ENCODE peak calls at places on chromosomes 11 and 22, in ten cellular contexts. W is NCI-H345; S is AG04450; I is left ventricle myocardium inferior; F is stimulated activated CD4-positive, alpha-beta T cell treated with anti-CD3 and anti-CD28 coated beads, Interleukin-12 subunit alpha, Interleukin-12 subunit beta, amount 100 ng/mL, for 4 hours; K is BJ; D is activated T-helper 2 cell treated with anti-CD3 and anti-CD28 coated beads, Interferon-gamma antibody, Interleukin-2, Interleukin-4, amounts not matched to agents 10 μg/mL and 5 μg/mL and 100 μg/mL, durations not matched to agents 14 hours and 24 hours and 36 hours; U is MCF 10A; G is ELR; L is GM20000. O is an unnamed sample.

GRCh38 chr11:115682101-115682500 is 177.9 kb upstream of the CADM1 start:
- DNase-seq in W (no peak), S (peak; percentile 43), I (no peak), F (no peak), K (no peak), D (no peak), U (no peak), G (no peak), L (no peak), O (no peak)

GRCh38 chr22:25824828-25825474 is 83.0 kb downstream of the MYO18B start:
- DNase-seq in W (no peak), S (no peak), I (no peak), F (no peak), K (no peak), D (no peak), U (no peak), G (no peak), L (no peak), O (no peak)

GRCh38 chr22:42444060-42444904 is 12.1 kb upstream of the NFAM1 start:
- DNase-seq in W (peak; percentile 70), S (peak; percentile 74), I (peak; percentile 86), F (peak; percentile 72), K (peak; percentile 59), D (peak; percentile 76), U (peak; percentile 83), G (peak; percentile 82), L (peak; percentile 78), O (peak; percentile 82)

GRCh38 chr11:77138106-77138649 is 10.1 kb downstream of the MYO7A start:
- DNase-seq in W (no peak), S (no peak), I (no peak), F (no peak), K (no peak), D (no peak), U (no peak), G (no peak), L (no peak), O (no peak)

GRCh38 chr11:12449961-12450715 is 72.8 kb downstream of the PARVA start:
- DNase-seq in W (no peak), S (no peak), I (no peak), F (no peak), K (peak; percentile 53), D (no peak), U (peak; percentile 47), G (peak; percentile 95), L (no peak), O (no peak)

GRCh38 chr11:45859661-45860140 is 12.4 kb downstream of the CRY2 start:
- DNase-seq in W (no peak), S (peak; percentile 99), I (peak; percentile 92), F (no peak), K (peak; percentile 98), D (no peak), U (peak; percentile 92), G (peak; percentile 74), L (no peak), O (no peak)

GRCh38 chr11:122122179-122122578 is 6.2 kb upstream of the BLID start:
- DNase-seq in W (no peak), S (no peak), I (no peak), F (no peak), K (no peak), D (no peak), U (no peak), G (peak; percentile 39), L (no peak), O (no peak)

GRCh38 chr11:68859123-68859522 is 17.4 kb upstream of the CPT1A start:
- DNase-seq in W (no peak), S (no peak), I (no peak), F (no peak), K (no peak), D (no peak), U (no peak), G (no peak), L (no peak), O (no peak)

GRCh38 chr22:36221799-36222751 is 17.3 kb downstream of the APOL2 start:
- DNase-seq in W (peak; percentile 49), S (no peak), I (no peak), F (peak; percentile 49), K (no peak), D (no peak), U (peak; percentile 46), G (peak; percentile 42), L (peak; percentile 54), O (peak; percentile 44)

GRCh38 chr11:116311141-116311540 is 461.6 kb downstream of the BUD13 start:
- DNase-seq in W (peak; percentile 97), S (no peak), I (no peak), F (no peak), K (no peak), D (no peak), U (no peak), G (no peak), L (no peak), O (no peak)

GRCh38 chr11:116691779-116692178 is 81.0 kb downstream of the BUD13 start:
- DNase-seq in W (peak; percentile 58), S (no peak), I (no peak), F (peak; percentile 53), K (no peak), D (peak; percentile 33), U (peak; percentile 57), G (peak; percentile 57), L (peak; percentile 82), O (peak; percentile 83)

GRCh38 chr11:101428918-101429317 is 154.9 kb downstream of the TRPC6 start:
- DNase-seq in W (no peak), S (no peak), I (no peak), F (no peak), K (no peak), D (no peak), U (peak; percentile 57), G (peak; percentile 64), L (no peak), O (no peak)

GRCh38 chr11:20360650-20361049 is 2.9 kb upstream of the HTATIP2 start:
- DNase-seq in W (no peak), S (no peak), I (no peak), F (peak; percentile 18), K (no peak), D (peak; percentile 27), U (no peak), G (peak; percentile 47), L (peak; percentile 32), O (no peak)

GRCh38 chr22:25417792-25418191 is 146.7 kb upstream of the GRK3 start:
- DNase-seq in W (no peak), S (no peak), I (no peak), F (no peak), K (no peak), D (no peak), U (no peak), G (no peak), L (no peak), O (no peak)

GRCh38 chr11:6572215-6572614 is 31.2 kb downstream of the RRP8 start:
- DNase-seq in W (no peak), S (peak; percentile 39), I (no peak), F (no peak), K (peak; percentile 54), D (no peak), U (peak; percentile 26), G (peak; percentile 39), L (no peak), O (no peak)

GRCh38 chr11:69883292-69884255 is 64.4 kb upstream of the FGF3 start:
- DNase-seq in W (no peak), S (no peak), I (no peak), F (no peak), K (no peak), D (no peak), U (no peak), G (no peak), L (no peak), O (no peak)

GRCh38 chr22:19176175-19176630 is 2.3 kb downstream of the SLC25A1 start:
- DNase-seq in W (no peak), S (no peak), I (no peak), F (no peak), K (no peak), D (no peak), U (no peak), G (no peak), L (no peak), O (no peak)

GRCh38 chr11:64747961-64748715 is 4.2 kb upstream of the RASGRP2 start:
- DNase-seq in W (no peak), S (peak; percentile 8), I (peak; percentile 5), F (no peak), K (peak; percentile 78), D (no peak), U (no peak), G (peak; percentile 46), L (no peak), O (no peak)

GRCh38 chr11:66720223-66720898 is 8.7 kb downstream of the SPTBN2 start:
- DNase-seq in W (peak; percentile 95), S (no peak), I (no peak), F (no peak), K (peak; percentile 5), D (peak; percentile 35), U (peak; percentile 93), G (peak; percentile 65), L (no peak), O (no peak)

GRCh38 chr11:65506770-65507485 is 8.1 kb downstream of the MALAT1 start:
- DNase-seq in W (no peak), S (peak; percentile 82), I (no peak), F (no peak), K (no peak), D (no peak), U (peak; percentile 70), G (peak; percentile 75), L (no peak), O (no peak)

GRCh38 chr22:40193429-40194421 is 16.0 kb downstream of the TNRC6B start:
- DNase-seq in W (no peak), S (no peak), I (no peak), F (no peak), K (no peak), D (no peak), U (peak; percentile 15), G (peak; percentile 25), L (no peak), O (no peak)

GRCh38 chr11:61061081-61061826 is 41.0 kb upstream of the CD5 start:
- DNase-seq in W (no peak), S (no peak), I (no peak), F (peak; percentile 74), K (no peak), D (peak; percentile 77), U (peak; percentile 67), G (peak; percentile 30), L (peak; percentile 71), O (peak; percentile 80)

GRCh38 chr11:8062781-8063257 is 18.2 kb upstream of the TUB start:
- DNase-seq in W (no peak), S (no peak), I (no peak), F (no peak), K (no peak), D (peak; percentile 5), U (no peak), G (no peak), L (no peak), O (no peak)

GRCh38 chr22:34975721-34976120 is 90.2 kb upstream of the ISX start:
- DNase-seq in W (no peak), S (no peak), I (no peak), F (no peak), K (no peak), D (no peak), U (no peak), G (no peak), L (no peak), O (no peak)

GRCh38 chr11:67463680-67464410 is 5.2 kb downstream of the TMEM134 start:
- DNase-seq in W (no peak), S (no peak), I (peak; percentile 45), F (no peak), K (no peak), D (no peak), U (peak; percentile 91), G (peak; percentile 26), L (no peak), O (no peak)

GRCh38 chr22:25362215-25362882 is 142.9 kb downstream of the CRYBB2 start:
- DNase-seq in W (peak; percentile 52), S (no peak), I (peak; percentile 58), F (peak; percentile 72), K (no peak), D (peak; percentile 55), U (peak; percentile 56), G (peak; percentile 61), L (peak; percentile 87), O (peak; percentile 88)

GRCh38 chr22:33807465-33807864 is 112.8 kb downstream of the LARGE1 start:
- DNase-seq in W (no peak), S (no peak), I (no peak), F (no peak), K (no peak), D (no peak), U (no peak), G (no peak), L (no peak), O (no peak)

GRCh38 chr22:43883012-43883661 is 8.7 kb downstream of the PNPLA5 start:
- DNase-seq in W (peak; percentile 55), S (no peak), I (no peak), F (peak; percentile 12), K (no peak), D (peak; percentile 46), U (peak; percentile 90), G (peak; percentile 92), L (peak; percentile 83), O (peak; percentile 87)

O was measured in GM13977.